ENCODE peak calls at places on chromosomes 11 and 22, in five cellular contexts. L is tibial nerve, M is adrenal gland, X is left lung, G is GM12865. K is an unnamed sample.

GRCh38 chr11:14075118-14075601 is 112.6 kb downstream of the SPON1 start:
- DNase-seq in M (no peak), G (no peak), X (no peak), L (no peak), K (no peak)

GRCh38 chr11:13291794-13292193 is 14.2 kb downstream of the BMAL1 start:
- DNase-seq in X (no peak), G (no peak), L (no peak), M (no peak), K (no peak)

GRCh38 chr11:102666331-102666957 is 39.1 kb downstream of the MMP27 start:
- DNase-seq in M (peak), X (no peak), G (peak), L (no peak), K (peak)

GRCh38 chr11:84720706-84721402 is 906.3 kb downstream of the DLG2 start:
- DNase-seq in X (no peak), M (peak), G (no peak), L (no peak), K (peak)

GRCh38 chr11:43921561-43922294 is 20.7 kb upstream of the C11orf96 start:
- DNase-seq in L (no peak), G (no peak), M (no peak), X (no peak), K (peak)

GRCh38 chr11:62013266-62014157 is 46.1 kb upstream of the FTH1 start:
- DNase-seq in L (no peak), G (no peak), X (no peak), M (no peak), K (no peak)

GRCh38 chr22:36110306-36110791 is 50.2 kb downstream of the APOL3 start:
- DNase-seq in M (no peak), L (no peak), X (no peak), G (no peak), K (no peak)

GRCh38 chr22:38352436-38352835 is 35.2 kb upstream of the CSNK1E start:
- DNase-seq in X (no peak), L (no peak), G (no peak), M (no peak), K (no peak)

GRCh38 chr11:11798586-11799438 is 43.0 kb upstream of the USP47 start:
- DNase-seq in G (peak), X (peak), M (peak), L (peak), K (peak)

GRCh38 chr22:50683086-50683993 is 10.7 kb downstream of the SHANK3 start:
- DNase-seq in M (no peak), L (no peak), X (no peak), G (no peak), K (no peak)

GRCh38 chr11:70303070-70303469 is 32.6 kb downstream of the PPFIA1 start:
- DNase-seq in X (no peak), G (no peak), L (no peak), M (peak), K (no peak)

GRCh38 chr11:27717377-27717776 is 17.1 kb upstream of the BDNF start:
- DNase-seq in L (no peak), M (no peak), X (no peak), G (no peak), K (peak)

GRCh38 chr11:126175261-126175885 is 36.1 kb downstream of the RPUSD4 start:
- DNase-seq in X (no peak), L (peak), M (peak), G (no peak), K (peak)

GRCh38 chr11:122108192-122108799 is 7.7 kb downstream of the BLID start:
- DNase-seq in X (no peak), L (no peak), M (peak), G (peak), K (peak)

GRCh38 chr22:32801436-32802290 is at the start of gene TIMP3:
- DNase-seq in L (peak), G (no peak), M (peak), X (peak), K (peak)

GRCh38 chr22:31616315-31616980 is 45.6 kb downstream of the PISD start:
- DNase-seq in M (no peak), X (no peak), L (no peak), G (peak), K (no peak)

GRCh38 chr11:74011360-74012071 is 2.6 kb upstream of the UCP3 start:
- DNase-seq in L (no peak), G (peak), X (no peak), M (no peak), K (peak)

GRCh38 chr11:110434952-110435779 is 5.4 kb downstream of the FDX1 start:
- DNase-seq in G (peak), X (no peak), L (no peak), M (no peak), K (no peak)

GRCh38 chr22:30212996-30213441 is 33.5 kb downstream of the LIF start:
- DNase-seq in G (no peak), X (no peak), L (no peak), M (no peak), K (peak)

GRCh38 chr11:113531575-113532451 is 56.6 kb upstream of the DRD2 start:
- DNase-seq in X (no peak), G (no peak), L (no peak), M (no peak), K (peak)

GRCh38 chr22:23858484-23858815 is 775 bp downstream of the SLC2A11 start:
- DNase-seq in G (no peak), M (no peak), L (no peak), X (no peak), K (no peak)

GRCh38 chr22:23857606-23858483 is at the start of gene SLC2A11:
- DNase-seq in M (peak), G (peak), X (peak), L (peak), K (peak)

GRCh38 chr22:23856721-23857605 is 712 bp upstream of the SLC2A11 start:
- DNase-seq in X (no peak), M (peak), G (peak), L (no peak), K (peak)

GRCh38 chr22:23859201-23859600 is 1.5 kb downstream of the SLC2A11 start:
- DNase-seq in L (no peak), X (no peak), G (no peak), M (no peak), K (no peak)

DNA sequence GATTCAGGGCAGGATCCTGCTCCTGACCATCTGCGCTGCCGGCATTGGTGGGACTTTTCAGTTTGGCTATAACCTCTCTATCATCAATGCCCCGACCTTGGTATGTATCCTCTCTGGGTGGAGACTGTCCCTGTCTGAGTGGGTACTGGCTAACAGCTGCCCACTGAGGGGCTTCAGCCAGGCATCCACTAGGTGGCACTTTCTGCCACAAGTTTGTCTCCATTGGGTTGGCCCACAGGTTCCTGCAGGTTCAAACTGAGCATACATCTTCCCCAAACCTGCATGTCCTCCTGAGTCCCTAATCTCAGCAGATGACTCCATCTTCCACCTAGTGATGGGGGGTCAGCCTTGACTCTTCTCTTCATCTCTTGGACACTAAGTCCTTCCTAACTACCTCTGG is 4.4 kb downstream of the SLC2A11 start:
- DNase-seq in G (peak), X (no peak), M (peak), L (no peak), K (peak)
- TF ChIP-seq CTCF in G (peak), X (peak), M (peak), L (peak), K (peak)

DNA sequence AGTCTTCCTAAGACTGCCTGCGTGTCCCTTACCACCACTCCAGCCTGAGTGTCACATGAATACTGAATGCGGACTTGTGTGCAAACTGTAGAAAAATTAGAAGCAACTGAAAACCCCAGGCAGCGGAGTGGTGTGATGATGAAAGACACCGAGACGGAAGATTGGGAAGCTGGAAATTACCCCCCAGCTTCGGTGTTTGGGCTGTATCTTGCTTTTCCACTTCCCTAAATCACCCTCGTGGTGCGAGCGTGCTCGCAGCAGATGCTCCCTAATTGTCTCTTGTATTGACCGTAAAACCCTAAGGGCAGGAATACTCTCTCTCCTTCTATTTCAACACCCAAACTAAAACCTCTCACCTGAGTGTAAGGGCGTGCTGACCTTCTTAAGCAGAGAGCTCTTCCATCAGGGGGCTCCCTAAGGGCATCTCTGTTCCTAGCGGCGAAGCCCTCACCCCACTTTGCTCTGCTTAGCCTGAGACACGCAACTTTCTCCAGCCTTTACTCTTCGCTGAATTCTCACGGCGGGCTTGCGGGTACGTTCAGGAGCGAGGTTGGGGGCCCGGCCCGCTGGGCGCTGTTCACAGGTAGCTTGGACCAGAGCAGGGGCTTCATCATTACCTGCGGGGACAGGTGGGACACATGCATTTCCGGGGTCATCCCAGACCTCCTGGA is 62.4 kb downstream of the CRYBB2 start:
- DNase-seq in X (no peak), L (no peak), G (no peak), M (no peak), K (no peak)
- H3K4me3 ChIP-seq in X (no peak), L (no peak), G (no peak), M (no peak), K (no peak)

GRCh38 chr11:30619767-30620166 is 33.6 kb upstream of the MPPED2 start:
- DNase-seq in G (no peak), M (no peak), L (no peak), X (no peak), K (no peak)

DNA sequence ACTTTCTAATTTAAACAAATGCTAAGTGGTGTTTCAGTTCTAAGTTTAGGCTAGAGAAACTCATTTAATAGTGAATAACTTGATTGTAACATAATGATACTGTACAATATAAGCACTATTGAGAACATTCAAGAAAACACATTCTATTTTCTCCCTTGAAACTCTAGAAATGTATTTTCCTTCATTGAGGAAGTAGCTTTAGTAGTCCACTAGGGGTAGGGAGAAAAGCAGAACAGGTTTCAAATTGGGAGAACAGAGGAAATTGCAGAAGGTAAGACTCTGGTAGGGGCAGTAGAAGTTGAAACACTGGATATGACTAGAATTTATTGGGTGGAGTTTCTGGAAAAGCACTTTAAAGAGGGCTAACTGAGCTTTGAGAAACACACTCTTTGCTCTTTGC is 31.6 kb upstream of the MPPED2 start:
- DNase-seq in M (no peak), L (no peak), X (no peak), G (no peak), K (no peak)
- TF ChIP-seq CTCF in M (no peak), L (no peak), X (no peak), G (no peak), K (no peak)

DNA sequence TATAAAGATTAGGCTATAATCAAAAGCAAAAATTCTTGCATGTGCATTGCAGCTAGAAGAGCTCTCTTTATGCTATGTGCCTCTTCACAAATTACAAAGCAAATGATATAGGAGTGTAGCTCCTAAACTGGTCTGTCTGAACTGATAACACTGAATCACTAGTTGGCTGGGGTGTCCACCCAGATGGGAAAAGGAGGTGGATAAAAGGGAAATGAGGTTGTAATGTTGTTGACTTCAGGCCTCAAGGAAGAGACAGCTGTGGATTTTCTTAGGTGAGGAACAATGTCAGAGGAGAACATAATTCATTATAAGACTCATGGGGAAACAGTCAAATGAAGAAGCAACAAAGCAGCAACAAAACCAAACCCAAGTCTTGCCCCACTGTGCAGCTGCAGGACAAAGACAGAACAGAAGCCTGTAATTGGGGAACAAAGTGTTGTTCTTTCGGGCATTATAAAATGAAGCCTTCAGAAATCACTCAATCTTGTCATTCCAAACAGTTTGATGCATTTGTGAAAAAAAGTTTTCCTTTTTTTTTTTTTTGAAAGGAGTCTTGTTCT is 130.1 kb upstream of the DDI1 start:
- DNase-seq in M (no peak), G (no peak), L (no peak), X (no peak), K (no peak)
- H3K4me3 ChIP-seq in M (no peak), G (no peak), L (no peak), X (no peak), K (no peak)

GRCh38 chr11:94295534-94295933 is 8.8 kb upstream of the IZUMO1R start:
- DNase-seq in G (no peak), X (no peak), L (no peak), M (no peak), K (no peak)

GRCh38 chr11:94302806-94303205 is 1.6 kb upstream of the IZUMO1R start:
- DNase-seq in X (no peak), L (no peak), G (no peak), M (no peak), K (no peak)

GRCh38 chr11:94303884-94304459 is 408 bp upstream of the IZUMO1R start:
- DNase-seq in X (no peak), M (no peak), G (no peak), L (no peak), K (no peak)

DNA sequence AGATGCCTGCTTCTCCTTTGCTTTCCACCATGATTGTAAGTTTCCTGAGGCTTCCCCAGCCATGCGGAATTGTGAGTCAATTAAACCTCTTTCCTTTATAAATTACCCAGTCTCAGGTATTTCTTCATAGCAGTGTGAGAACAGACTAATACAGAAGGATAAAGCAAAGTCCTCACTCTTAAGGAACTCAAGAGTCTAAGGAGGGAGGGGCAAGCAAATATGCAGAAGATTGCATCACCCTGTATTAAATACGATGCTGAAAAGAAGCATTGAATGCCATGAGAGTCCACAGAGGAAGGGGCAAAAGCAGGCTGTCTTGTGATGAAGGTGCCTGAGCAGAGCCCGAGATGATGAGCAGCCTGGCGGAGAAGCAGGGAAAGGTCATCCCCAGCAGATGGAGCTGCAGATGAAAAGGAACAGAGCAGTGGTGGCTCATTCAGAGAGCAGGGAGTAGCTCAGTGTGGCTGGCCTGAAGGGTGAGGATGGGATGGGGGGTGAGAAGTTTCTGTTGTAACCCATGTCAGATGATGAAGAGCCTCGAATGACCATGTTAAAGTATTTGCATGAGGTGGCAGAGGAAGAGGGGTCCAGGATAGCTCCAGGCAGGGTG is 6.3 kb upstream of the IZUMO1R start:
- DNase-seq in G (peak), M (no peak), L (no peak), X (no peak), K (no peak)
- TF ChIP-seq CTCF in G (peak), M (no peak), L (no peak), X (no peak), K (no peak)